ENCODE peak calls at places on chromosomes 11 and 22, in four cellular contexts. Q is NCI-H748 treated with DMSO at 0.1 percent for 48 hours; D is Calu3; Y is activated CD4-positive, alpha-beta T cell treated with anti-CD3 and anti-CD28 coated beads for 4 hours. E is an unnamed sample.

GRCh38 chr11:569273-569885 is 6.9 kb upstream of the PHRF1 start:
- DNase-seq in Q (no peak), D (no peak), Y (no peak), E (no peak)

GRCh38 chr11:47337229-47337924 is 15.1 kb downstream of the MYBPC3 start:
- DNase-seq in Y (no peak), D (peak; percentile 54), Q (no peak), E (no peak)

GRCh38 chr11:85627332-85627997 is at the start of gene DLG2:
- DNase-seq in Y (peak; percentile 2), Q (peak; percentile 18), D (no peak), E (peak; percentile 5)

GRCh38 chr11:57800444-57801184 is 39.0 kb downstream of the CTNND1 start:
- DNase-seq in Q (peak; percentile 96), Y (peak; percentile 13), D (peak; percentile 40), E (peak; percentile 93)

GRCh38 chr22:38657248-38657909 is 941 bp downstream of the CBY1 start:
- DNase-seq in Q (peak; percentile 1), Y (peak; percentile 32), D (peak; percentile 27), E (peak; percentile 27)

GRCh38 chr11:65496304-65497140 is 2.3 kb upstream of the MALAT1 start:
- DNase-seq in Y (no peak), D (no peak), Q (no peak), E (peak; percentile 55)

GRCh38 chr11:45181595-45182550 is 35.4 kb downstream of the PRDM11 start:
- DNase-seq in Q (no peak), D (no peak), Y (no peak), E (no peak)

GRCh38 chr11:44994753-44995152 is 44.1 kb upstream of the TP53I11 start:
- DNase-seq in Q (no peak), D (no peak), Y (no peak), E (peak; percentile 27)

GRCh38 chr11:45332486-45332934 is 46.4 kb upstream of the SYT13 start:
- DNase-seq in Y (peak; percentile 25), D (peak; percentile 36), Q (peak; percentile 53), E (peak; percentile 9)

GRCh38 chr11:94521684-94522083 is 9.4 kb downstream of the C11orf97 start:
- DNase-seq in D (no peak), Y (no peak), Q (no peak), E (peak; percentile 17)

GRCh38 chr11:105229257-105229656 is 89.7 kb upstream of the CARD18 start:
- DNase-seq in Y (no peak), D (no peak), Q (no peak), E (no peak)

GRCh38 chr11:19698493-19699292 is 13.9 kb upstream of the NAV2 start:
- DNase-seq in D (no peak), Y (no peak), Q (no peak), E (no peak)

GRCh38 chr11:67271212-67271547 is 4.9 kb downstream of the GRK2 start:
- DNase-seq in D (no peak), Y (no peak), Q (no peak), E (no peak)

GRCh38 chr22:42269407-42270177 is 861 bp downstream of the TCF20 start:
- DNase-seq in Y (peak; percentile 72), Q (peak; percentile 51), D (peak; percentile 84), E (peak; percentile 65)

GRCh38 chr22:37521236-37521739 is 2.1 kb upstream of the CARD10 start:
- DNase-seq in Q (no peak), Y (no peak), D (no peak), E (no peak)

GRCh38 chr11:119319702-119320592 is 3.0 kb upstream of the MCAM start:
- DNase-seq in Y (no peak), Q (no peak), D (no peak), E (no peak)

GRCh38 chr11:22768281-22768680 is 61.3 kb downstream of the SVIP start:
- DNase-seq in Q (no peak), D (no peak), Y (no peak), E (no peak)

GRCh38 chr22:27195104-27195503 is 537.7 kb downstream of the MIAT start:
- DNase-seq in D (no peak), Y (no peak), Q (no peak), E (no peak)

GRCh38 chr22:31945971-31946680 is 1.8 kb downstream of the YWHAH start:
- DNase-seq in Q (no peak), D (no peak), Y (no peak), E (no peak)

GRCh38 chr22:38770257-38770949 is 14.6 kb upstream of the SUN2 start:
- DNase-seq in D (no peak), Q (no peak), Y (no peak), E (no peak)

E was measured in NCI-H146.